ENCODE peak calls at places on chromosome 15, in five cellular contexts. One of them, this sample, is unnamed. For H3K9me3 and H3K36me3, the result is how much of the 10 kb centered on the place peaks cover.

GRCh38 chr15:63181658-63182057 is 7.7 kb upstream of the RAB8B start:
- DNase-seq in naive thymus-derived CD4-positive, alpha-beta T cell: no peak
- DNase-seq in breast epithelium: no peak
- DNase-seq in psoas muscle: no peak
- DNase-seq in body of pancreas: no peak
- DNase-seq in this sample: no peak

GRCh38 chr15:99452728-99453643 is 112.8 kb upstream of the MEF2A start:
- DNase-seq in naive thymus-derived CD4-positive, alpha-beta T cell: peak
- DNase-seq in breast epithelium: peak
- DNase-seq in psoas muscle: peak
- DNase-seq in body of pancreas: peak
- DNase-seq in this sample: no peak

GRCh38 chr15:75164625-75165024 is 37.1 kb upstream of the C15orf39 start:
- DNase-seq in naive thymus-derived CD4-positive, alpha-beta T cell: no peak
- DNase-seq in breast epithelium: no peak
- DNase-seq in psoas muscle: no peak
- DNase-seq in body of pancreas: no peak
- DNase-seq in this sample: no peak

GRCh38 chr15:82040395-82040794 is 5.4 kb downstream of the MEX3B start:
- DNase-seq in naive thymus-derived CD4-positive, alpha-beta T cell: no peak
- DNase-seq in breast epithelium: no peak
- DNase-seq in psoas muscle: no peak
- DNase-seq in body of pancreas: no peak
- DNase-seq in this sample: no peak

GRCh38 chr15:67542192-67542461 is 376 bp upstream of the MAP2K5 start:
- DNase-seq in naive thymus-derived CD4-positive, alpha-beta T cell: no peak
- DNase-seq in breast epithelium: no peak
- DNase-seq in psoas muscle: no peak
- DNase-seq in body of pancreas: no peak
- DNase-seq in this sample: no peak

GRCh38 chr15:62495670-62496328 is 330.7 kb upstream of the C2CD4B start:
- DNase-seq in naive thymus-derived CD4-positive, alpha-beta T cell: no peak
- DNase-seq in breast epithelium: no peak
- DNase-seq in psoas muscle: peak
- DNase-seq in body of pancreas: peak
- DNase-seq in this sample: no peak

GRCh38 chr15:63869371-63870042 is 35.8 kb upstream of the HERC1 start:
- DNase-seq in naive thymus-derived CD4-positive, alpha-beta T cell: no peak
- DNase-seq in breast epithelium: no peak
- DNase-seq in psoas muscle: no peak
- DNase-seq in body of pancreas: no peak
- DNase-seq in this sample: no peak

GRCh38 chr15:69557340-69558137 is 104.9 kb downstream of the RPLP1 start:
- DNase-seq in naive thymus-derived CD4-positive, alpha-beta T cell: no peak
- DNase-seq in breast epithelium: no peak
- DNase-seq in psoas muscle: no peak
- DNase-seq in body of pancreas: peak
- DNase-seq in this sample: no peak

GRCh38 chr15:38520035-38520434 is 44.6 kb downstream of the RASGRP1 start:
- DNase-seq in naive thymus-derived CD4-positive, alpha-beta T cell: no peak
- DNase-seq in breast epithelium: no peak
- DNase-seq in psoas muscle: no peak
- DNase-seq in body of pancreas: no peak
- DNase-seq in this sample: no peak

GRCh38 chr15:74365619-74366445 is 1.6 kb downstream of the CYP11A1 start:
- DNase-seq in naive thymus-derived CD4-positive, alpha-beta T cell: no peak
- DNase-seq in breast epithelium: peak
- DNase-seq in psoas muscle: peak
- DNase-seq in body of pancreas: peak
- DNase-seq in this sample: no peak

GRCh38 chr15:75902129-75902557 is 1.5 kb upstream of the FBXO22 start:
- DNase-seq in naive thymus-derived CD4-positive, alpha-beta T cell: no peak
- DNase-seq in breast epithelium: no peak
- DNase-seq in psoas muscle: no peak
- DNase-seq in body of pancreas: peak
- DNase-seq in this sample: no peak

GRCh38 chr15:63718590-63719035 is 115.1 kb downstream of the HERC1 start:
- DNase-seq in naive thymus-derived CD4-positive, alpha-beta T cell: no peak
- DNase-seq in breast epithelium: no peak
- DNase-seq in psoas muscle: no peak
- DNase-seq in body of pancreas: no peak
- DNase-seq in this sample: no peak

GRCh38 chr15:67824900-67825879 is at the start of gene SKOR1:
- DNase-seq in naive thymus-derived CD4-positive, alpha-beta T cell: no peak
- DNase-seq in breast epithelium: peak
- DNase-seq in psoas muscle: no peak
- DNase-seq in body of pancreas: no peak
- DNase-seq in this sample: no peak

GRCh38 chr15:49370782-49371181 is 52.3 kb upstream of the FGF7 start:
- DNase-seq in naive thymus-derived CD4-positive, alpha-beta T cell: no peak
- DNase-seq in breast epithelium: no peak
- DNase-seq in psoas muscle: no peak
- DNase-seq in body of pancreas: no peak
- DNase-seq in this sample: no peak

GRCh38 chr15:77904436-77904821 is 173.1 kb downstream of the TBC1D2B start:
- DNase-seq in naive thymus-derived CD4-positive, alpha-beta T cell: no peak
- DNase-seq in breast epithelium: peak
- DNase-seq in psoas muscle: no peak
- DNase-seq in body of pancreas: no peak
- DNase-seq in this sample: no peak

GRCh38 chr15:99955532-99955931 is 222.3 kb upstream of the LYSMD4 start:
- DNase-seq in naive thymus-derived CD4-positive, alpha-beta T cell: peak
- DNase-seq in breast epithelium: peak
- DNase-seq in psoas muscle: no peak
- DNase-seq in body of pancreas: no peak
- DNase-seq in this sample: no peak

GRCh38 chr15:49815937-49816336 is 195.1 kb downstream of the DTWD1 start:
- DNase-seq in naive thymus-derived CD4-positive, alpha-beta T cell: no peak
- DNase-seq in breast epithelium: no peak
- DNase-seq in psoas muscle: no peak
- DNase-seq in body of pancreas: no peak
- DNase-seq in this sample: no peak

GRCh38 chr15:92056875-92057274 is 203.4 kb downstream of the SLCO3A1 start:
- DNase-seq in naive thymus-derived CD4-positive, alpha-beta T cell: no peak
- DNase-seq in breast epithelium: no peak
- DNase-seq in psoas muscle: no peak
- DNase-seq in body of pancreas: peak
- DNase-seq in this sample: no peak

GRCh38 chr15:61951949-61952348 is 108.3 kb downstream of the VPS13C start:
- DNase-seq in naive thymus-derived CD4-positive, alpha-beta T cell: no peak
- DNase-seq in breast epithelium: no peak
- DNase-seq in psoas muscle: no peak
- DNase-seq in body of pancreas: peak
- DNase-seq in this sample: no peak

GRCh38 chr15:63595066-63595465 is 2.1 kb upstream of the FBXL22 start:
- DNase-seq in naive thymus-derived CD4-positive, alpha-beta T cell: no peak
- DNase-seq in breast epithelium: no peak
- DNase-seq in psoas muscle: no peak
- DNase-seq in body of pancreas: no peak
- DNase-seq in this sample: no peak

GRCh38 chr15:99729920-99730319 is 3.3 kb downstream of the LYSMD4 start:
- DNase-seq in naive thymus-derived CD4-positive, alpha-beta T cell: no peak
- DNase-seq in breast epithelium: no peak
- DNase-seq in psoas muscle: no peak
- DNase-seq in body of pancreas: no peak
- DNase-seq in this sample: no peak

GRCh38 chr15:99426431-99427105 is 139.2 kb upstream of the MEF2A start:
- DNase-seq in naive thymus-derived CD4-positive, alpha-beta T cell: no peak
- DNase-seq in breast epithelium: peak
- DNase-seq in psoas muscle: no peak
- DNase-seq in body of pancreas: no peak
- DNase-seq in this sample: no peak

GRCh38 chr15:48415036-48415886 is 84.0 kb downstream of the DUT start:
- DNase-seq in naive thymus-derived CD4-positive, alpha-beta T cell: no peak
- DNase-seq in breast epithelium: no peak
- DNase-seq in psoas muscle: no peak
- DNase-seq in body of pancreas: no peak
- DNase-seq in this sample: no peak

GRCh38 chr15:64067564-64068030 is 21.3 kb upstream of the DAPK2 start:
- DNase-seq in naive thymus-derived CD4-positive, alpha-beta T cell: peak
- DNase-seq in breast epithelium: peak
- DNase-seq in psoas muscle: peak
- DNase-seq in body of pancreas: peak
- DNase-seq in this sample: peak

GRCh38 chr15:61159901-61160300 is 69.2 kb downstream of the RORA start:
- DNase-seq in naive thymus-derived CD4-positive, alpha-beta T cell: no peak
- DNase-seq in breast epithelium: no peak
- DNase-seq in psoas muscle: no peak
- DNase-seq in body of pancreas: no peak
- DNase-seq in this sample: no peak

GRCh38 chr15:80494311-80494710 is 90.1 kb downstream of the ARNT2 start:
- DNase-seq in naive thymus-derived CD4-positive, alpha-beta T cell: no peak
- DNase-seq in breast epithelium: no peak
- DNase-seq in psoas muscle: no peak
- DNase-seq in body of pancreas: no peak
- DNase-seq in this sample: no peak

GRCh38 chr15:65212097-65212496 is 824 bp upstream of the CILP start:
- DNase-seq in naive thymus-derived CD4-positive, alpha-beta T cell: peak
- DNase-seq in breast epithelium: no peak
- DNase-seq in psoas muscle: no peak
- DNase-seq in body of pancreas: no peak
- DNase-seq in this sample: peak

GRCh38 chr15:29135266-29135665 is 134.4 kb downstream of the NSMCE3 start:
- DNase-seq in naive thymus-derived CD4-positive, alpha-beta T cell: no peak
- DNase-seq in breast epithelium: no peak
- DNase-seq in psoas muscle: no peak
- DNase-seq in body of pancreas: no peak
- DNase-seq in this sample: no peak
- H3K9me3 ChIP-seq in naive thymus-derived CD4-positive, alpha-beta T cell: under half
- H3K9me3 ChIP-seq in breast epithelium: under half
- H3K9me3 ChIP-seq in psoas muscle: under half
- H3K9me3 ChIP-seq in body of pancreas: under half
- H3K9me3 ChIP-seq in this sample: under half

GRCh38 chr15:96342143-96342466 is 11.6 kb downstream of the NR2F2 start:
- DNase-seq in naive thymus-derived CD4-positive, alpha-beta T cell: no peak
- DNase-seq in breast epithelium: no peak
- DNase-seq in psoas muscle: no peak
- DNase-seq in body of pancreas: no peak
- DNase-seq in this sample: no peak
- H3K36me3 ChIP-seq in naive thymus-derived CD4-positive, alpha-beta T cell: under half
- H3K36me3 ChIP-seq in breast epithelium: under half
- H3K36me3 ChIP-seq in psoas muscle: under half
- H3K36me3 ChIP-seq in body of pancreas: under half
- H3K36me3 ChIP-seq in this sample: under half

DNA sequence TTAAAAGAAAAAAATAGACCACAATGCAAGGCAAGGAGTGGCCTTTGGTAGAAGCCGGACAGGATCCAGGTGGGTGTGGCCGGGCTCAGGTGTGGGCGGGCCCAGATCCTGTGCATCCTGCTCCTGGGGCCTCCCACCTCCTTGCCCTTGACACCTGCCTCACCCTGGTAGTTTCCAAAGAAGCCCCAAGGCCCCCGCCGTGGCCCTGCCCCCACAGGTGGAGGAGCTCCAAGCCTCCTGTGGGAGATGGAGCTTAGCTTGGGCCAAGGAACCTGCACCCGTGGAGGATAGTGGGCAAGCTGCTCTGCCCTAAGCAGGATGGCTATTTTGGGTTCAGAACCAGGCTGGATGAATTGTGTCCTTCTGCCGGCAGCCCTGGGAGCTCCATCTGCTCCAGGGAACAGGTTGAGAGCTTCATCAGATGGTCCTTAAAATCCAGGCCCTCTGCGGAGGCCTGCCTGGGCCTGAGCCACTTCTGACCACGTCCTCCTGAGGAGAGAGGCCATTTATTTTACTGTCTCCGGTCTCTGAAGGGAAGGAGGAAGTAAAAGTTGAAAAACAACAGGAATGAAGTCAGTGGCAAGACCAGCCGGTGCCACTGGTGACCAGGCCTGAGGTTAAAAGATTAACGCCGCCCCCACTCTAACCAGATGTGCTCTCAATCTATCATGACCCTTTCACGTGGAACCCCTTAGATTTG is 53.9 kb upstream of the KLF13 start:
- DNase-seq in naive thymus-derived CD4-positive, alpha-beta T cell: peak
- DNase-seq in breast epithelium: peak
- DNase-seq in psoas muscle: no peak
- DNase-seq in body of pancreas: no peak
- DNase-seq in this sample: no peak
- H3K27ac ChIP-seq in naive thymus-derived CD4-positive, alpha-beta T cell: no peak
- H3K27ac ChIP-seq in breast epithelium: no peak
- H3K27ac ChIP-seq in psoas muscle: no peak
- H3K27ac ChIP-seq in body of pancreas: no peak
- H3K27ac ChIP-seq in this sample: no peak

GRCh38 chr15:25192651-25193050 is 237.9 kb downstream of the SNRPN start:
- DNase-seq in naive thymus-derived CD4-positive, alpha-beta T cell: no peak
- DNase-seq in breast epithelium: no peak
- DNase-seq in psoas muscle: no peak
- DNase-seq in body of pancreas: no peak
- DNase-seq in this sample: no peak
- H3K9me3 ChIP-seq in naive thymus-derived CD4-positive, alpha-beta T cell: under half
- H3K9me3 ChIP-seq in breast epithelium: half or more
- H3K9me3 ChIP-seq in psoas muscle: under half
- H3K9me3 ChIP-seq in body of pancreas: under half
- H3K9me3 ChIP-seq in this sample: under half

This sample was measured in CD8-positive, alpha-beta memory T cell.